ENCODE peak calls at places on chromosomes 2 and 18, in six cellular contexts. One of them, this sample, is unnamed.
A peak's percentile ranks its signal among the peaks of the same experiment; 100 is the strongest.

GRCh38 chr2:134250840-134251461 is 2.9 kb upstream of the MGAT5 start:
- DNase-seq in right lobe of liver: no peak
- DNase-seq in neural progenitor cell: no peak
- DNase-seq in IMR-90: no peak
- DNase-seq in lung: no peak
- DNase-seq in endodermal cell: no peak
- DNase-seq in this sample: no peak

GRCh38 chr18:33652645-33653044 is 74.6 kb downstream of the ASXL3 start:
- DNase-seq in endodermal cell: no peak
- DNase-seq in neural progenitor cell: no peak
- DNase-seq in IMR-90: no peak
- DNase-seq in right lobe of liver: no peak
- DNase-seq in lung: no peak
- DNase-seq in this sample: no peak

GRCh38 chr2:111663471-111663951 is 220.5 kb downstream of the ANAPC1 start:
- DNase-seq in IMR-90: peak; percentile 41
- DNase-seq in endodermal cell: peak; percentile 58
- DNase-seq in lung: peak; percentile 21
- DNase-seq in neural progenitor cell: no peak
- DNase-seq in right lobe of liver: no peak
- DNase-seq in this sample: no peak

GRCh38 chr2:6970551-6970950 is 53.3 kb downstream of the RNF144A start:
- DNase-seq in right lobe of liver: no peak
- DNase-seq in lung: no peak
- DNase-seq in neural progenitor cell: no peak
- DNase-seq in endodermal cell: peak; percentile 7
- DNase-seq in IMR-90: no peak
- DNase-seq in this sample: no peak

GRCh38 chr2:189641047-189641446 is 20.2 kb upstream of the ASNSD1 start:
- DNase-seq in right lobe of liver: no peak
- DNase-seq in lung: no peak
- DNase-seq in neural progenitor cell: peak; percentile 37
- DNase-seq in IMR-90: no peak
- DNase-seq in endodermal cell: no peak
- DNase-seq in this sample: no peak

GRCh38 chr2:26251893-26252292 is 7.2 kb downstream of the HADHB start:
- DNase-seq in neural progenitor cell: no peak
- DNase-seq in IMR-90: peak; percentile 31
- DNase-seq in right lobe of liver: no peak
- DNase-seq in endodermal cell: no peak
- DNase-seq in lung: no peak
- DNase-seq in this sample: no peak

GRCh38 chr18:77478619-77479018 is 229.0 kb downstream of the GALR1 start:
- DNase-seq in right lobe of liver: no peak
- DNase-seq in endodermal cell: no peak
- DNase-seq in neural progenitor cell: no peak
- DNase-seq in lung: no peak
- DNase-seq in IMR-90: no peak
- DNase-seq in this sample: no peak

GRCh38 chr2:201129044-201129505 is 13.1 kb downstream of the CFLAR start:
- DNase-seq in neural progenitor cell: no peak
- DNase-seq in IMR-90: peak; percentile 89
- DNase-seq in right lobe of liver: no peak
- DNase-seq in endodermal cell: no peak
- DNase-seq in lung: no peak
- DNase-seq in this sample: no peak

GRCh38 chr2:216362730-216363129 is 9.6 kb downstream of the MARCHF4 start:
- DNase-seq in IMR-90: peak; percentile 92
- DNase-seq in endodermal cell: no peak
- DNase-seq in right lobe of liver: no peak
- DNase-seq in neural progenitor cell: no peak
- DNase-seq in lung: no peak
- DNase-seq in this sample: no peak

GRCh38 chr2:48600204-48600813 is 17.3 kb upstream of the GTF2A1L start:
- DNase-seq in neural progenitor cell: peak; percentile 54
- DNase-seq in endodermal cell: no peak
- DNase-seq in IMR-90: peak; percentile 67
- DNase-seq in lung: no peak
- DNase-seq in right lobe of liver: no peak
- DNase-seq in this sample: no peak

GRCh38 chr2:58063641-58064040 is 17.0 kb downstream of the VRK2 start:
- DNase-seq in right lobe of liver: no peak
- DNase-seq in neural progenitor cell: no peak
- DNase-seq in lung: no peak
- DNase-seq in IMR-90: peak; percentile 77
- DNase-seq in endodermal cell: no peak
- DNase-seq in this sample: no peak

GRCh38 chr2:119338826-119339561 is 27.6 kb downstream of the C2orf76 start:
- DNase-seq in neural progenitor cell: no peak
- DNase-seq in IMR-90: no peak
- DNase-seq in endodermal cell: no peak
- DNase-seq in right lobe of liver: no peak
- DNase-seq in lung: no peak
- DNase-seq in this sample: no peak

GRCh38 chr2:216388046-216388884 is 16.0 kb upstream of the MARCHF4 start:
- DNase-seq in lung: no peak
- DNase-seq in IMR-90: no peak
- DNase-seq in right lobe of liver: no peak
- DNase-seq in neural progenitor cell: no peak
- DNase-seq in endodermal cell: no peak
- DNase-seq in this sample: no peak

GRCh38 chr2:16408331-16409005 is 257.2 kb downstream of the CYRIA start:
- DNase-seq in right lobe of liver: no peak
- DNase-seq in IMR-90: no peak
- DNase-seq in lung: no peak
- DNase-seq in neural progenitor cell: no peak
- DNase-seq in endodermal cell: no peak
- DNase-seq in this sample: peak; percentile 92

GRCh38 chr2:196849895-196850294 is 40.7 kb upstream of the C2orf66 start:
- DNase-seq in right lobe of liver: no peak
- DNase-seq in lung: no peak
- DNase-seq in neural progenitor cell: peak; percentile 11
- DNase-seq in endodermal cell: peak; percentile 51
- DNase-seq in IMR-90: peak; percentile 45
- DNase-seq in this sample: no peak

GRCh38 chr2:196926562-196927317 is at the start of gene PGAP1:
- DNase-seq in IMR-90: peak; percentile 88
- DNase-seq in lung: peak; percentile 85
- DNase-seq in right lobe of liver: peak; percentile 93
- DNase-seq in endodermal cell: peak; percentile 97
- DNase-seq in neural progenitor cell: peak; percentile 98
- DNase-seq in this sample: peak; percentile 98

GRCh38 chr2:136538489-136538888 is 226.9 kb upstream of the THSD7B start:
- DNase-seq in IMR-90: no peak
- DNase-seq in neural progenitor cell: no peak
- DNase-seq in lung: no peak
- DNase-seq in endodermal cell: no peak
- DNase-seq in right lobe of liver: no peak
- DNase-seq in this sample: no peak

GRCh38 chr2:188439986-188440385 is 148.3 kb downstream of the GULP1 start:
- DNase-seq in IMR-90: no peak
- DNase-seq in endodermal cell: no peak
- DNase-seq in neural progenitor cell: no peak
- DNase-seq in lung: no peak
- DNase-seq in right lobe of liver: no peak
- DNase-seq in this sample: peak; percentile 24

GRCh38 chr2:63950414-63950813 is 68.8 kb downstream of the VPS54 start:
- DNase-seq in endodermal cell: no peak
- DNase-seq in neural progenitor cell: no peak
- DNase-seq in lung: no peak
- DNase-seq in IMR-90: no peak
- DNase-seq in right lobe of liver: no peak
- DNase-seq in this sample: no peak

DNA sequence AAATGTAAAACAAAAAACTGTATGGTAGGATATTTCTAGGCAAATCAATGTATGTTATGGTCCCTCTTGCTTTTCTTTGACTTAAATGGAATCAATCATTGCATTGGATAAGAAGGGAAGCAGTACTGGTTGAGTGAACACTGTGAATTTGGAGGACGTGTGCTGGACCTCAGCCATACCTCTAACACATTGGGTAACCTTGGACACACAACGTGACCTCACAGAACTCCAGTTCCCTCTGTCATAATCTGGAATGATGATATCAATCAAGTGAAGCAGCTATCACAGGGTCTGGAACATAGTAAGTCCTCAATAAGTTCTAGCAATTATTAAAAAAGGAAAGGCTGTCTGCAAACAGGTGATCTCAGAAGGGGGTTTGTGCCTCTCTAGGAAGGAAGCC is 474.9 kb upstream of the TCF4 start:
- DNase-seq in IMR-90: no peak
- DNase-seq in right lobe of liver: no peak
- DNase-seq in neural progenitor cell: no peak
- DNase-seq in lung: no peak
- DNase-seq in endodermal cell: no peak
- DNase-seq in this sample: no peak
- H3K4me1 ChIP-seq in IMR-90: peaks cover 1% of the 10 kb centered on the region
- H3K4me1 ChIP-seq in right lobe of liver: no peaks in the 10 kb centered on the region
- H3K4me1 ChIP-seq in neural progenitor cell: peaks cover 27% of the 10 kb centered on the region
- H3K4me1 ChIP-seq in lung: peaks cover 3% of the 10 kb centered on the region
- H3K4me1 ChIP-seq in endodermal cell: no peaks in the 10 kb centered on the region
- H3K4me1 ChIP-seq in this sample: no peaks in the 10 kb centered on the region

GRCh38 chr18:80159713-80160636 is 50.9 kb downstream of the ADNP2 start:
- DNase-seq in right lobe of liver: no peak
- DNase-seq in neural progenitor cell: no peak
- DNase-seq in lung: no peak
- DNase-seq in IMR-90: no peak
- DNase-seq in endodermal cell: peak; percentile 72
- DNase-seq in this sample: no peak
- H3K4me3 ChIP-seq in right lobe of liver: no peak overlapping the region
- H3K4me3 ChIP-seq in neural progenitor cell: no peak overlapping the region
- H3K4me3 ChIP-seq in lung: no peak overlapping the region
- H3K4me3 ChIP-seq in IMR-90: no peak overlapping the region
- H3K4me3 ChIP-seq in endodermal cell: no peak overlapping the region
- H3K4me3 ChIP-seq in this sample: no peak overlapping the region

GRCh38 chr2:131104487-131105155 is 515 bp upstream of the PLEKHB2 start:
- DNase-seq in right lobe of liver: peak; percentile 62
- DNase-seq in IMR-90: peak; percentile 61
- DNase-seq in endodermal cell: no peak
- DNase-seq in lung: peak; percentile 77
- DNase-seq in neural progenitor cell: no peak
- DNase-seq in this sample: no peak
- H3K4me1 ChIP-seq in right lobe of liver: no peaks in the 10 kb centered on the region
- H3K4me1 ChIP-seq in IMR-90: peaks cover 7% of the 10 kb centered on the region
- H3K4me1 ChIP-seq in endodermal cell: no peaks in the 10 kb centered on the region
- H3K4me1 ChIP-seq in lung: peaks cover 7% of the 10 kb centered on the region
- H3K4me1 ChIP-seq in neural progenitor cell: peaks cover 17% of the 10 kb centered on the region
- H3K4me1 ChIP-seq in this sample: no peaks in the 10 kb centered on the region

GRCh38 chr2:88048541-88048940 is 7.0 kb downstream of the KRCC1 start:
- DNase-seq in endodermal cell: no peak
- DNase-seq in right lobe of liver: no peak
- DNase-seq in lung: no peak
- DNase-seq in IMR-90: no peak
- DNase-seq in neural progenitor cell: no peak
- DNase-seq in this sample: no peak
- H3K4me3 ChIP-seq in endodermal cell: no peak overlapping the region
- H3K4me3 ChIP-seq in right lobe of liver: no peak overlapping the region
- H3K4me3 ChIP-seq in lung: no peak overlapping the region
- H3K4me3 ChIP-seq in IMR-90: no peak overlapping the region
- H3K4me3 ChIP-seq in neural progenitor cell: no peak overlapping the region
- H3K4me3 ChIP-seq in this sample: no peak overlapping the region

GRCh38 chr18:12747530-12748315 is 44.9 kb downstream of the PSMG2 start:
- DNase-seq in lung: no peak
- DNase-seq in neural progenitor cell: no peak
- DNase-seq in endodermal cell: no peak
- DNase-seq in IMR-90: peak; percentile 10
- DNase-seq in right lobe of liver: no peak
- DNase-seq in this sample: no peak

GRCh38 chr18:12749136-12749535 is 46.3 kb downstream of the PSMG2 start:
- DNase-seq in endodermal cell: no peak
- DNase-seq in right lobe of liver: no peak
- DNase-seq in lung: no peak
- DNase-seq in IMR-90: no peak
- DNase-seq in neural progenitor cell: no peak
- DNase-seq in this sample: no peak

GRCh38 chr18:12750708-12751502 is 48.1 kb downstream of the PSMG2 start:
- DNase-seq in right lobe of liver: no peak
- DNase-seq in IMR-90: no peak
- DNase-seq in neural progenitor cell: no peak
- DNase-seq in lung: no peak
- DNase-seq in endodermal cell: no peak
- DNase-seq in this sample: no peak

GRCh38 chr18:12750076-12750707 is 47.4 kb downstream of the PSMG2 start:
- DNase-seq in neural progenitor cell: no peak
- DNase-seq in endodermal cell: no peak
- DNase-seq in right lobe of liver: no peak
- DNase-seq in lung: no peak
- DNase-seq in IMR-90: no peak
- DNase-seq in this sample: no peak

DNA sequence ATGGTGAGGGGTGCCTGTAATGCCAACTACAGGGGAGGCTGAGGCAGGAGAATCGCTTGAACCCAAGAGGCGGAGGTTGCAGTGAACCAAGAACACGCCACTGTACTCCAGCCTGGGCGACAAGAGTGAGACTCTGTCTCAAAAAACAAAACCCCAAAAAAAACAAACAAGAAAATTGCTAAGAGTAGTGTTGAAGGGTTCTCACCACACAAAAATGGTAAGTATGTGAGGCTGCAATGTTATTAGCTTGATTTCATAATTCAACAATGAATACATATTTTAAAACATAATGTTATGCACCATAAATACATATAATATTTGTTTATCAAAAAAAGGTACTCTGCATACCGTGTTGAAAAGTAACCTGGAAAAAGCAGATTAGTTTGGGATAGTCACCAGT is 45.8 kb downstream of the PSMG2 start:
- DNase-seq in lung: no peak
- DNase-seq in right lobe of liver: no peak
- DNase-seq in IMR-90: peak; percentile 23
- DNase-seq in endodermal cell: no peak
- DNase-seq in neural progenitor cell: no peak
- DNase-seq in this sample: no peak
- H3K4me1 ChIP-seq in lung: no peaks in the 10 kb centered on the region
- H3K4me1 ChIP-seq in right lobe of liver: no peaks in the 10 kb centered on the region
- H3K4me1 ChIP-seq in IMR-90: peaks cover 7% of the 10 kb centered on the region
- H3K4me1 ChIP-seq in endodermal cell: no peaks in the 10 kb centered on the region
- H3K4me1 ChIP-seq in neural progenitor cell: no peaks in the 10 kb centered on the region
- H3K4me1 ChIP-seq in this sample: no peaks in the 10 kb centered on the region

DNA sequence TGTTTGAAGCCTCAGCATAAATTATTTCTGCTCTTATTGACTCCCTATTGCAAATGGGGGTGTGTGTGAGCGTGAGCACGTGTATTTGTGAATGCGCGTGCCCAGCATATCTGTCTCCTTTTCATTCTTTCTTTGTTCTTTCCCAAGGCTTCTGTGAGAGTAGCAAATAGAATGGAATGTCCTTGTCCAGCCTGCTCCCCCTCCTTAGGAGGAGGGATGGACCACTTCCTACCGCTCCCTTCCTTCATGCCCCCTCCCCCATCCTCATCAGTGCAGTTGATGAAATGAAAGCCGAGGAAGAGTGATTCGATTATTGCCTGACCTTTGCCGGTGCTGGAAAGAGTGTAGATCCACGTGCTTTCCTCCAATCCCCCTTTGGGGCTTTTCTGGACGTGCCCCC is 102.0 kb downstream of the CPO start:
- DNase-seq in neural progenitor cell: peak; percentile 54
- DNase-seq in right lobe of liver: no peak
- DNase-seq in IMR-90: no peak
- DNase-seq in lung: no peak
- DNase-seq in endodermal cell: no peak
- DNase-seq in this sample: no peak
- H3K4me3 ChIP-seq in neural progenitor cell: no peak overlapping the region
- H3K4me3 ChIP-seq in right lobe of liver: no peak overlapping the region
- H3K4me3 ChIP-seq in IMR-90: no peak overlapping the region
- H3K4me3 ChIP-seq in lung: no peak overlapping the region
- H3K4me3 ChIP-seq in endodermal cell: no peak overlapping the region
- H3K4me3 ChIP-seq in this sample: no peak overlapping the region

This sample was measured in BE2C.